ENCODE peak calls at places on chromosomes 7 and 10, in ten cellular contexts. One of them, this sample, is unnamed.

GRCh38 chr10:122588381-122588780 is 27.8 kb downstream of the DMBT1 start:
- DNase-seq in posterior vena cava: no peak
- DNase-seq in endothelial cell: no peak
- DNase-seq in activated naive CD8-positive, alpha-beta T cell treated with anti-CD3 and anti-CD28 coated beads, Interleukin-2, amount 50 U/mL, for 16 hours: no peak
- DNase-seq in effector CD4-positive, alpha-beta T cell: no peak
- DNase-seq in non-pigmented ciliary epithelial cell: no peak
- DNase-seq in NCI-H2029: no peak
- DNase-seq in T-helper 2 cell: no peak
- DNase-seq in stomach: no peak
- DNase-seq in M059J: no peak
- DNase-seq in this sample: no peak

GRCh38 chr10:118920206-118920605 is 109.3 kb upstream of the NANOS1 start:
- DNase-seq in posterior vena cava: no peak
- DNase-seq in endothelial cell: no peak
- DNase-seq in activated naive CD8-positive, alpha-beta T cell treated with anti-CD3 and anti-CD28 coated beads, Interleukin-2, amount 50 U/mL, for 16 hours: no peak
- DNase-seq in effector CD4-positive, alpha-beta T cell: no peak
- DNase-seq in non-pigmented ciliary epithelial cell: no peak
- DNase-seq in NCI-H2029: no peak
- DNase-seq in T-helper 2 cell: no peak
- DNase-seq in stomach: no peak
- DNase-seq in M059J: no peak
- DNase-seq in this sample: no peak

GRCh38 chr10:60480865-60481563 is 91.3 kb upstream of the ANK3 start:
- DNase-seq in posterior vena cava: no peak
- DNase-seq in endothelial cell: no peak
- DNase-seq in activated naive CD8-positive, alpha-beta T cell treated with anti-CD3 and anti-CD28 coated beads, Interleukin-2, amount 50 U/mL, for 16 hours: no peak
- DNase-seq in effector CD4-positive, alpha-beta T cell: no peak
- DNase-seq in non-pigmented ciliary epithelial cell: peak
- DNase-seq in NCI-H2029: no peak
- DNase-seq in T-helper 2 cell: no peak
- DNase-seq in stomach: peak
- DNase-seq in M059J: peak
- DNase-seq in this sample: no peak

GRCh38 chr10:90960355-90960814 is 39.5 kb upstream of the ANKRD1 start:
- DNase-seq in posterior vena cava: no peak
- DNase-seq in endothelial cell: no peak
- DNase-seq in activated naive CD8-positive, alpha-beta T cell treated with anti-CD3 and anti-CD28 coated beads, Interleukin-2, amount 50 U/mL, for 16 hours: no peak
- DNase-seq in effector CD4-positive, alpha-beta T cell: no peak
- DNase-seq in non-pigmented ciliary epithelial cell: peak
- DNase-seq in NCI-H2029: no peak
- DNase-seq in T-helper 2 cell: no peak
- DNase-seq in stomach: no peak
- DNase-seq in M059J: peak
- DNase-seq in this sample: no peak

GRCh38 chr10:124039432-124040086 is 53.8 kb downstream of the CHST15 start:
- DNase-seq in posterior vena cava: no peak
- DNase-seq in endothelial cell: no peak
- DNase-seq in activated naive CD8-positive, alpha-beta T cell treated with anti-CD3 and anti-CD28 coated beads, Interleukin-2, amount 50 U/mL, for 16 hours: no peak
- DNase-seq in effector CD4-positive, alpha-beta T cell: no peak
- DNase-seq in non-pigmented ciliary epithelial cell: no peak
- DNase-seq in NCI-H2029: no peak
- DNase-seq in T-helper 2 cell: no peak
- DNase-seq in stomach: no peak
- DNase-seq in M059J: no peak
- DNase-seq in this sample: no peak

GRCh38 chr10:6328708-6329423 is 126.1 kb downstream of the PFKFB3 start:
- DNase-seq in posterior vena cava: no peak
- DNase-seq in endothelial cell: no peak
- DNase-seq in activated naive CD8-positive, alpha-beta T cell treated with anti-CD3 and anti-CD28 coated beads, Interleukin-2, amount 50 U/mL, for 16 hours: no peak
- DNase-seq in effector CD4-positive, alpha-beta T cell: no peak
- DNase-seq in non-pigmented ciliary epithelial cell: no peak
- DNase-seq in NCI-H2029: no peak
- DNase-seq in T-helper 2 cell: no peak
- DNase-seq in stomach: no peak
- DNase-seq in M059J: no peak
- DNase-seq in this sample: no peak

GRCh38 chr10:95693331-95693667 is 428 bp downstream of the TCTN3 start:
- DNase-seq in posterior vena cava: no peak
- DNase-seq in endothelial cell: no peak
- DNase-seq in activated naive CD8-positive, alpha-beta T cell treated with anti-CD3 and anti-CD28 coated beads, Interleukin-2, amount 50 U/mL, for 16 hours: no peak
- DNase-seq in effector CD4-positive, alpha-beta T cell: no peak
- DNase-seq in non-pigmented ciliary epithelial cell: no peak
- DNase-seq in NCI-H2029: no peak
- DNase-seq in T-helper 2 cell: no peak
- DNase-seq in stomach: no peak
- DNase-seq in M059J: no peak
- DNase-seq in this sample: no peak

GRCh38 chr7:129298268-129298893 is 73.6 kb downstream of the AHCYL2 start:
- DNase-seq in posterior vena cava: no peak
- DNase-seq in endothelial cell: peak
- DNase-seq in activated naive CD8-positive, alpha-beta T cell treated with anti-CD3 and anti-CD28 coated beads, Interleukin-2, amount 50 U/mL, for 16 hours: peak
- DNase-seq in effector CD4-positive, alpha-beta T cell: peak
- DNase-seq in non-pigmented ciliary epithelial cell: no peak
- DNase-seq in NCI-H2029: peak
- DNase-seq in T-helper 2 cell: no peak
- DNase-seq in stomach: peak
- DNase-seq in M059J: peak
- DNase-seq in this sample: no peak

GRCh38 chr10:62374862-62375710 is 917 bp downstream of the ZNF365 start:
- DNase-seq in posterior vena cava: no peak
- DNase-seq in endothelial cell: no peak
- DNase-seq in activated naive CD8-positive, alpha-beta T cell treated with anti-CD3 and anti-CD28 coated beads, Interleukin-2, amount 50 U/mL, for 16 hours: no peak
- DNase-seq in effector CD4-positive, alpha-beta T cell: no peak
- DNase-seq in non-pigmented ciliary epithelial cell: no peak
- DNase-seq in NCI-H2029: no peak
- DNase-seq in T-helper 2 cell: no peak
- DNase-seq in stomach: no peak
- DNase-seq in M059J: peak
- DNase-seq in this sample: no peak

GRCh38 chr7:137020351-137020750 is 151.9 kb downstream of the CHRM2 start:
- DNase-seq in posterior vena cava: no peak
- DNase-seq in endothelial cell: no peak
- DNase-seq in activated naive CD8-positive, alpha-beta T cell treated with anti-CD3 and anti-CD28 coated beads, Interleukin-2, amount 50 U/mL, for 16 hours: no peak
- DNase-seq in effector CD4-positive, alpha-beta T cell: no peak
- DNase-seq in non-pigmented ciliary epithelial cell: no peak
- DNase-seq in NCI-H2029: peak
- DNase-seq in T-helper 2 cell: no peak
- DNase-seq in stomach: no peak
- DNase-seq in M059J: no peak
- DNase-seq in this sample: no peak

GRCh38 chr7:6495597-6496262 is 48.0 kb upstream of the DAGLB start:
- DNase-seq in posterior vena cava: peak
- DNase-seq in endothelial cell: no peak
- DNase-seq in activated naive CD8-positive, alpha-beta T cell treated with anti-CD3 and anti-CD28 coated beads, Interleukin-2, amount 50 U/mL, for 16 hours: no peak
- DNase-seq in effector CD4-positive, alpha-beta T cell: no peak
- DNase-seq in non-pigmented ciliary epithelial cell: no peak
- DNase-seq in NCI-H2029: no peak
- DNase-seq in T-helper 2 cell: no peak
- DNase-seq in stomach: no peak
- DNase-seq in M059J: peak
- DNase-seq in this sample: no peak

GRCh38 chr7:27199820-27200760 is at the start of gene HOXA13:
- DNase-seq in posterior vena cava: peak
- DNase-seq in endothelial cell: no peak
- DNase-seq in activated naive CD8-positive, alpha-beta T cell treated with anti-CD3 and anti-CD28 coated beads, Interleukin-2, amount 50 U/mL, for 16 hours: no peak
- DNase-seq in effector CD4-positive, alpha-beta T cell: no peak
- DNase-seq in non-pigmented ciliary epithelial cell: no peak
- DNase-seq in NCI-H2029: peak
- DNase-seq in T-helper 2 cell: no peak
- DNase-seq in stomach: no peak
- DNase-seq in M059J: peak
- DNase-seq in this sample: peak

GRCh38 chr7:55158541-55158940 is 139.7 kb downstream of the EGFR start:
- DNase-seq in posterior vena cava: no peak
- DNase-seq in endothelial cell: no peak
- DNase-seq in activated naive CD8-positive, alpha-beta T cell treated with anti-CD3 and anti-CD28 coated beads, Interleukin-2, amount 50 U/mL, for 16 hours: no peak
- DNase-seq in effector CD4-positive, alpha-beta T cell: no peak
- DNase-seq in non-pigmented ciliary epithelial cell: peak
- DNase-seq in NCI-H2029: no peak
- DNase-seq in T-helper 2 cell: no peak
- DNase-seq in stomach: no peak
- DNase-seq in M059J: peak
- DNase-seq in this sample: peak

GRCh38 chr10:86306628-86307278 is 59.8 kb downstream of the GRID1 start:
- DNase-seq in posterior vena cava: no peak
- DNase-seq in endothelial cell: peak
- DNase-seq in activated naive CD8-positive, alpha-beta T cell treated with anti-CD3 and anti-CD28 coated beads, Interleukin-2, amount 50 U/mL, for 16 hours: no peak
- DNase-seq in effector CD4-positive, alpha-beta T cell: no peak
- DNase-seq in non-pigmented ciliary epithelial cell: no peak
- DNase-seq in NCI-H2029: no peak
- DNase-seq in T-helper 2 cell: no peak
- DNase-seq in stomach: no peak
- DNase-seq in M059J: peak
- DNase-seq in this sample: no peak

GRCh38 chr7:77281780-77282478 is 82.3 kb upstream of the FGL2 start:
- DNase-seq in posterior vena cava: no peak
- DNase-seq in endothelial cell: no peak
- DNase-seq in activated naive CD8-positive, alpha-beta T cell treated with anti-CD3 and anti-CD28 coated beads, Interleukin-2, amount 50 U/mL, for 16 hours: no peak
- DNase-seq in effector CD4-positive, alpha-beta T cell: no peak
- DNase-seq in non-pigmented ciliary epithelial cell: no peak
- DNase-seq in NCI-H2029: no peak
- DNase-seq in T-helper 2 cell: no peak
- DNase-seq in stomach: no peak
- DNase-seq in M059J: no peak
- DNase-seq in this sample: no peak

GRCh38 chr10:25808372-25808771 is 125.7 kb upstream of the MYO3A start:
- DNase-seq in posterior vena cava: no peak
- DNase-seq in endothelial cell: no peak
- DNase-seq in activated naive CD8-positive, alpha-beta T cell treated with anti-CD3 and anti-CD28 coated beads, Interleukin-2, amount 50 U/mL, for 16 hours: no peak
- DNase-seq in effector CD4-positive, alpha-beta T cell: no peak
- DNase-seq in non-pigmented ciliary epithelial cell: no peak
- DNase-seq in NCI-H2029: no peak
- DNase-seq in T-helper 2 cell: no peak
- DNase-seq in stomach: no peak
- DNase-seq in M059J: no peak
- DNase-seq in this sample: no peak

GRCh38 chr7:66696774-66697191 is 43.8 kb upstream of the RABGEF1 start:
- DNase-seq in posterior vena cava: no peak
- DNase-seq in endothelial cell: no peak
- DNase-seq in activated naive CD8-positive, alpha-beta T cell treated with anti-CD3 and anti-CD28 coated beads, Interleukin-2, amount 50 U/mL, for 16 hours: no peak
- DNase-seq in effector CD4-positive, alpha-beta T cell: no peak
- DNase-seq in non-pigmented ciliary epithelial cell: no peak
- DNase-seq in NCI-H2029: no peak
- DNase-seq in T-helper 2 cell: no peak
- DNase-seq in stomach: no peak
- DNase-seq in M059J: peak
- DNase-seq in this sample: no peak

GRCh38 chr10:129744134-129744895 is 219.8 kb downstream of the EBF3 start:
- DNase-seq in posterior vena cava: peak
- DNase-seq in endothelial cell: no peak
- DNase-seq in activated naive CD8-positive, alpha-beta T cell treated with anti-CD3 and anti-CD28 coated beads, Interleukin-2, amount 50 U/mL, for 16 hours: no peak
- DNase-seq in effector CD4-positive, alpha-beta T cell: no peak
- DNase-seq in non-pigmented ciliary epithelial cell: no peak
- DNase-seq in NCI-H2029: no peak
- DNase-seq in T-helper 2 cell: no peak
- DNase-seq in stomach: peak
- DNase-seq in M059J: no peak
- DNase-seq in this sample: peak

GRCh38 chr7:18663321-18663720 is 167.8 kb downstream of the HDAC9 start:
- DNase-seq in posterior vena cava: no peak
- DNase-seq in endothelial cell: no peak
- DNase-seq in activated naive CD8-positive, alpha-beta T cell treated with anti-CD3 and anti-CD28 coated beads, Interleukin-2, amount 50 U/mL, for 16 hours: no peak
- DNase-seq in effector CD4-positive, alpha-beta T cell: no peak
- DNase-seq in non-pigmented ciliary epithelial cell: no peak
- DNase-seq in NCI-H2029: no peak
- DNase-seq in T-helper 2 cell: no peak
- DNase-seq in stomach: no peak
- DNase-seq in M059J: no peak
- DNase-seq in this sample: no peak

GRCh38 chr7:13198741-13199140 is 511.3 kb downstream of the ARL4A start:
- DNase-seq in posterior vena cava: no peak
- DNase-seq in endothelial cell: no peak
- DNase-seq in activated naive CD8-positive, alpha-beta T cell treated with anti-CD3 and anti-CD28 coated beads, Interleukin-2, amount 50 U/mL, for 16 hours: no peak
- DNase-seq in effector CD4-positive, alpha-beta T cell: no peak
- DNase-seq in non-pigmented ciliary epithelial cell: no peak
- DNase-seq in NCI-H2029: no peak
- DNase-seq in T-helper 2 cell: no peak
- DNase-seq in stomach: no peak
- DNase-seq in M059J: peak
- DNase-seq in this sample: no peak

GRCh38 chr10:59000162-59000825 is 176.1 kb upstream of the PHYHIPL start:
- DNase-seq in posterior vena cava: no peak
- DNase-seq in endothelial cell: no peak
- DNase-seq in activated naive CD8-positive, alpha-beta T cell treated with anti-CD3 and anti-CD28 coated beads, Interleukin-2, amount 50 U/mL, for 16 hours: no peak
- DNase-seq in effector CD4-positive, alpha-beta T cell: no peak
- DNase-seq in non-pigmented ciliary epithelial cell: no peak
- DNase-seq in NCI-H2029: no peak
- DNase-seq in T-helper 2 cell: no peak
- DNase-seq in stomach: no peak
- DNase-seq in M059J: no peak
- DNase-seq in this sample: no peak

GRCh38 chr10:62627985-62628384 is 176.5 kb upstream of the ADO start:
- DNase-seq in posterior vena cava: no peak
- DNase-seq in endothelial cell: no peak
- DNase-seq in activated naive CD8-positive, alpha-beta T cell treated with anti-CD3 and anti-CD28 coated beads, Interleukin-2, amount 50 U/mL, for 16 hours: no peak
- DNase-seq in effector CD4-positive, alpha-beta T cell: no peak
- DNase-seq in non-pigmented ciliary epithelial cell: no peak
- DNase-seq in NCI-H2029: no peak
- DNase-seq in T-helper 2 cell: no peak
- DNase-seq in stomach: no peak
- DNase-seq in M059J: peak
- DNase-seq in this sample: peak

GRCh38 chr10:97689637-97690036 is 2.6 kb upstream of the AVPI1 start:
- DNase-seq in posterior vena cava: no peak
- DNase-seq in endothelial cell: no peak
- DNase-seq in activated naive CD8-positive, alpha-beta T cell treated with anti-CD3 and anti-CD28 coated beads, Interleukin-2, amount 50 U/mL, for 16 hours: no peak
- DNase-seq in effector CD4-positive, alpha-beta T cell: no peak
- DNase-seq in non-pigmented ciliary epithelial cell: peak
- DNase-seq in NCI-H2029: no peak
- DNase-seq in T-helper 2 cell: no peak
- DNase-seq in stomach: peak
- DNase-seq in M059J: peak
- DNase-seq in this sample: no peak

GRCh38 chr10:103480521-103480920 is 1.5 kb upstream of the CALHM3 start:
- DNase-seq in posterior vena cava: no peak
- DNase-seq in endothelial cell: no peak
- DNase-seq in activated naive CD8-positive, alpha-beta T cell treated with anti-CD3 and anti-CD28 coated beads, Interleukin-2, amount 50 U/mL, for 16 hours: no peak
- DNase-seq in effector CD4-positive, alpha-beta T cell: no peak
- DNase-seq in non-pigmented ciliary epithelial cell: no peak
- DNase-seq in NCI-H2029: no peak
- DNase-seq in T-helper 2 cell: no peak
- DNase-seq in stomach: no peak
- DNase-seq in M059J: peak
- DNase-seq in this sample: no peak

GRCh38 chr7:88291401-88292173 is 15.1 kb downstream of the STEAP4 start:
- DNase-seq in posterior vena cava: no peak
- DNase-seq in endothelial cell: no peak
- DNase-seq in activated naive CD8-positive, alpha-beta T cell treated with anti-CD3 and anti-CD28 coated beads, Interleukin-2, amount 50 U/mL, for 16 hours: no peak
- DNase-seq in effector CD4-positive, alpha-beta T cell: no peak
- DNase-seq in non-pigmented ciliary epithelial cell: no peak
- DNase-seq in NCI-H2029: peak
- DNase-seq in T-helper 2 cell: no peak
- DNase-seq in stomach: no peak
- DNase-seq in M059J: peak
- DNase-seq in this sample: no peak

GRCh38 chr10:116952729-116953128 is 52.3 kb downstream of the SHTN1 start:
- DNase-seq in posterior vena cava: no peak
- DNase-seq in endothelial cell: no peak
- DNase-seq in activated naive CD8-positive, alpha-beta T cell treated with anti-CD3 and anti-CD28 coated beads, Interleukin-2, amount 50 U/mL, for 16 hours: no peak
- DNase-seq in effector CD4-positive, alpha-beta T cell: no peak
- DNase-seq in non-pigmented ciliary epithelial cell: no peak
- DNase-seq in NCI-H2029: no peak
- DNase-seq in T-helper 2 cell: no peak
- DNase-seq in stomach: no peak
- DNase-seq in M059J: no peak
- DNase-seq in this sample: no peak

GRCh38 chr7:132225216-132226030 is 350.8 kb downstream of the PLXNA4 start:
- DNase-seq in posterior vena cava: no peak
- DNase-seq in endothelial cell: no peak
- DNase-seq in activated naive CD8-positive, alpha-beta T cell treated with anti-CD3 and anti-CD28 coated beads, Interleukin-2, amount 50 U/mL, for 16 hours: no peak
- DNase-seq in effector CD4-positive, alpha-beta T cell: no peak
- DNase-seq in non-pigmented ciliary epithelial cell: no peak
- DNase-seq in NCI-H2029: peak
- DNase-seq in T-helper 2 cell: no peak
- DNase-seq in stomach: peak
- DNase-seq in M059J: peak
- DNase-seq in this sample: no peak

GRCh38 chr10:110498982-110499795 is 1.5 kb downstream of the DUSP5 start:
- DNase-seq in posterior vena cava: no peak
- DNase-seq in endothelial cell: peak
- DNase-seq in activated naive CD8-positive, alpha-beta T cell treated with anti-CD3 and anti-CD28 coated beads, Interleukin-2, amount 50 U/mL, for 16 hours: no peak
- DNase-seq in effector CD4-positive, alpha-beta T cell: peak
- DNase-seq in non-pigmented ciliary epithelial cell: no peak
- DNase-seq in NCI-H2029: no peak
- DNase-seq in T-helper 2 cell: peak
- DNase-seq in stomach: peak
- DNase-seq in M059J: peak
- DNase-seq in this sample: no peak

This sample was measured in vagina.